ENCODE peak calls at places on chromosomes 2 and 18, in six cellular contexts. One of them, this sample, is unnamed.

GRCh38 chr2:217413193-217413592 is 553.3 kb upstream of the TNP1 start:
- DNase-seq in right lobe of liver: no peak
- DNase-seq in IMR-90: no peak
- DNase-seq in heart left ventricle: no peak
- DNase-seq in uterus: peak; percentile 45
- DNase-seq in thyroid gland: no peak
- DNase-seq in this sample: no peak

GRCh38 chr2:41621578-41621977 is 426.2 kb upstream of the PKDCC start:
- DNase-seq in thyroid gland: no peak
- DNase-seq in right lobe of liver: no peak
- DNase-seq in uterus: no peak
- DNase-seq in heart left ventricle: no peak
- DNase-seq in IMR-90: no peak
- DNase-seq in this sample: no peak

GRCh38 chr18:23114171-23114881 is 21.0 kb upstream of the CABLES1 start:
- DNase-seq in right lobe of liver: no peak
- DNase-seq in thyroid gland: no peak
- DNase-seq in IMR-90: peak; percentile 30
- DNase-seq in heart left ventricle: no peak
- DNase-seq in uterus: no peak
- DNase-seq in this sample: no peak

GRCh38 chr2:168798076-168798887 is 4.2 kb upstream of the NOSTRIN start:
- DNase-seq in uterus: no peak
- DNase-seq in IMR-90: no peak
- DNase-seq in right lobe of liver: peak; percentile 34
- DNase-seq in thyroid gland: no peak
- DNase-seq in heart left ventricle: peak; percentile 34
- DNase-seq in this sample: no peak

GRCh38 chr2:241788572-241788971 is 11.9 kb downstream of the GAL3ST2 start:
- DNase-seq in thyroid gland: no peak
- DNase-seq in heart left ventricle: no peak
- DNase-seq in uterus: no peak
- DNase-seq in right lobe of liver: no peak
- DNase-seq in IMR-90: no peak
- DNase-seq in this sample: no peak

GRCh38 chr18:63240541-63241316 is 78.8 kb downstream of the BCL2 start:
- DNase-seq in thyroid gland: no peak
- DNase-seq in heart left ventricle: no peak
- DNase-seq in right lobe of liver: no peak
- DNase-seq in uterus: no peak
- DNase-seq in IMR-90: no peak
- DNase-seq in this sample: no peak

GRCh38 chr2:127704641-127705243 is 3.4 kb downstream of the SFT2D3 start:
- DNase-seq in IMR-90: no peak
- DNase-seq in heart left ventricle: no peak
- DNase-seq in uterus: peak; percentile 45
- DNase-seq in right lobe of liver: peak; percentile 55
- DNase-seq in thyroid gland: no peak
- DNase-seq in this sample: no peak

GRCh38 chr2:238558456-238559099 is 131.9 kb downstream of the ASB1 start:
- DNase-seq in uterus: no peak
- DNase-seq in right lobe of liver: no peak
- DNase-seq in heart left ventricle: no peak
- DNase-seq in IMR-90: no peak
- DNase-seq in thyroid gland: peak; percentile 84
- DNase-seq in this sample: no peak

GRCh38 chr2:197799072-197799471 is 5.3 kb upstream of the PLCL1 start:
- DNase-seq in right lobe of liver: no peak
- DNase-seq in uterus: no peak
- DNase-seq in IMR-90: no peak
- DNase-seq in thyroid gland: no peak
- DNase-seq in heart left ventricle: no peak
- DNase-seq in this sample: no peak

GRCh38 chr2:190947711-190948251 is 66.2 kb downstream of the STAT1 start:
- DNase-seq in heart left ventricle: no peak
- DNase-seq in thyroid gland: peak; percentile 27
- DNase-seq in IMR-90: peak; percentile 81
- DNase-seq in uterus: no peak
- DNase-seq in right lobe of liver: no peak
- DNase-seq in this sample: no peak

GRCh38 chr18:58611471-58612131 is 17.3 kb downstream of the ALPK2 start:
- DNase-seq in heart left ventricle: no peak
- DNase-seq in right lobe of liver: no peak
- DNase-seq in thyroid gland: no peak
- DNase-seq in IMR-90: no peak
- DNase-seq in uterus: no peak
- DNase-seq in this sample: no peak

GRCh38 chr2:196926562-196927317 is at the start of gene PGAP1:
- DNase-seq in thyroid gland: peak; percentile 91
- DNase-seq in heart left ventricle: peak; percentile 90
- DNase-seq in IMR-90: peak; percentile 88
- DNase-seq in uterus: peak; percentile 92
- DNase-seq in right lobe of liver: peak; percentile 93
- DNase-seq in this sample: peak; percentile 88

GRCh38 chr2:73203055-73203681 is 794 bp downstream of the NOTO start:
- DNase-seq in uterus: no peak
- DNase-seq in right lobe of liver: no peak
- DNase-seq in thyroid gland: peak; percentile 70
- DNase-seq in heart left ventricle: no peak
- DNase-seq in IMR-90: no peak
- DNase-seq in this sample: no peak

GRCh38 chr2:239178954-239179353 is 221.9 kb downstream of the HDAC4 start:
- DNase-seq in uterus: no peak
- DNase-seq in right lobe of liver: no peak
- DNase-seq in IMR-90: no peak
- DNase-seq in heart left ventricle: no peak
- DNase-seq in thyroid gland: no peak
- DNase-seq in this sample: no peak

GRCh38 chr2:46812381-46813024 is 103.1 kb downstream of the MCFD2 start:
- DNase-seq in IMR-90: peak; percentile 96
- DNase-seq in thyroid gland: peak; percentile 29
- DNase-seq in heart left ventricle: peak; percentile 73
- DNase-seq in right lobe of liver: no peak
- DNase-seq in uterus: peak; percentile 87
- DNase-seq in this sample: peak; percentile 39

GRCh38 chr2:54907663-54908062 is 142.6 kb downstream of the RTN4 start:
- DNase-seq in IMR-90: no peak
- DNase-seq in right lobe of liver: no peak
- DNase-seq in heart left ventricle: no peak
- DNase-seq in uterus: no peak
- DNase-seq in thyroid gland: no peak
- DNase-seq in this sample: no peak

GRCh38 chr18:33440011-33440383 is 524 bp downstream of the CCDC178 start:
- DNase-seq in thyroid gland: peak; percentile 58
- DNase-seq in uterus: peak; percentile 18
- DNase-seq in IMR-90: peak; percentile 60
- DNase-seq in right lobe of liver: peak; percentile 45
- DNase-seq in heart left ventricle: peak; percentile 12
- DNase-seq in this sample: peak; percentile 54

GRCh38 chr18:33212363-33212762 is 228.2 kb downstream of the CCDC178 start:
- DNase-seq in heart left ventricle: no peak
- DNase-seq in uterus: no peak
- DNase-seq in right lobe of liver: no peak
- DNase-seq in thyroid gland: no peak
- DNase-seq in IMR-90: no peak
- DNase-seq in this sample: no peak

GRCh38 chr2:109527846-109528705 is 85.7 kb downstream of the SEPTIN10 start:
- DNase-seq in IMR-90: no peak
- DNase-seq in uterus: peak; percentile 10
- DNase-seq in thyroid gland: no peak
- DNase-seq in heart left ventricle: no peak
- DNase-seq in right lobe of liver: no peak
- DNase-seq in this sample: no peak

GRCh38 chr18:79518683-79519128 is 123.0 kb downstream of the NFATC1 start:
- DNase-seq in IMR-90: no peak
- DNase-seq in right lobe of liver: no peak
- DNase-seq in heart left ventricle: no peak
- DNase-seq in uterus: no peak
- DNase-seq in thyroid gland: no peak
- DNase-seq in this sample: peak; percentile 9

GRCh38 chr2:201821080-201821479 is 14.7 kb downstream of the CDK15 start:
- DNase-seq in thyroid gland: no peak
- DNase-seq in IMR-90: no peak
- DNase-seq in heart left ventricle: no peak
- DNase-seq in uterus: no peak
- DNase-seq in right lobe of liver: no peak
- DNase-seq in this sample: no peak

GRCh38 chr2:144162652-144163051 is 357.3 kb downstream of the ZEB2 start:
- DNase-seq in IMR-90: no peak
- DNase-seq in uterus: no peak
- DNase-seq in heart left ventricle: no peak
- DNase-seq in right lobe of liver: no peak
- DNase-seq in thyroid gland: peak; percentile 59
- DNase-seq in this sample: peak; percentile 40

GRCh38 chr2:145800201-145801091 is 1280.5 kb upstream of the ZEB2 start:
- DNase-seq in uterus: no peak
- DNase-seq in IMR-90: no peak
- DNase-seq in right lobe of liver: no peak
- DNase-seq in thyroid gland: no peak
- DNase-seq in heart left ventricle: no peak
- DNase-seq in this sample: no peak

GRCh38 chr2:29115797-29116781 is 874 bp downstream of the CLIP4 start:
- DNase-seq in right lobe of liver: peak; percentile 79
- DNase-seq in uterus: peak; percentile 65
- DNase-seq in thyroid gland: peak; percentile 77
- DNase-seq in heart left ventricle: peak; percentile 25
- DNase-seq in IMR-90: peak; percentile 85
- DNase-seq in this sample: peak; percentile 78

GRCh38 chr2:50785781-50786180 is 246.2 kb downstream of the NRXN1 start:
- DNase-seq in heart left ventricle: no peak
- DNase-seq in uterus: no peak
- DNase-seq in right lobe of liver: no peak
- DNase-seq in IMR-90: no peak
- DNase-seq in thyroid gland: no peak
- DNase-seq in this sample: no peak

GRCh38 chr2:219289537-219290361 is 10.6 kb downstream of the DNAJB2 start:
- DNase-seq in right lobe of liver: no peak
- DNase-seq in thyroid gland: peak; percentile 81
- DNase-seq in heart left ventricle: peak; percentile 70
- DNase-seq in IMR-90: peak; percentile 95
- DNase-seq in uterus: peak; percentile 96
- DNase-seq in this sample: peak; percentile 87

GRCh38 chr2:70247364-70248144 is 874 bp downstream of the TIA1 start:
- DNase-seq in IMR-90: peak; percentile 19
- DNase-seq in right lobe of liver: no peak
- DNase-seq in uterus: no peak
- DNase-seq in heart left ventricle: no peak
- DNase-seq in thyroid gland: no peak
- DNase-seq in this sample: no peak

GRCh38 chr2:70948350-70949003 is 12.8 kb downstream of the ATP6V1B1 start:
- DNase-seq in thyroid gland: peak; percentile 72
- DNase-seq in uterus: peak; percentile 79
- DNase-seq in right lobe of liver: peak; percentile 82
- DNase-seq in IMR-90: peak; percentile 71
- DNase-seq in heart left ventricle: peak; percentile 76
- DNase-seq in this sample: peak; percentile 89

GRCh38 chr2:135876066-135876711 is at the start of gene MCM6:
- DNase-seq in thyroid gland: peak; percentile 96
- DNase-seq in IMR-90: peak; percentile 99
- DNase-seq in right lobe of liver: peak; percentile 97
- DNase-seq in uterus: peak; percentile 98
- DNase-seq in heart left ventricle: peak; percentile 98
- DNase-seq in this sample: peak; percentile 99
- TF ChIP-seq POLR2A in thyroid gland: no peak
- TF ChIP-seq POLR2A in IMR-90: no peak
- TF ChIP-seq POLR2A in right lobe of liver: peak; percentile 46
- TF ChIP-seq POLR2A in uterus: peak; percentile 64
- TF ChIP-seq POLR2A in heart left ventricle: no peak
- TF ChIP-seq POLR2A in this sample: no peak

GRCh38 chr2:220510668-220511067 is 883.2 kb downstream of the SLC4A3 start:
- DNase-seq in heart left ventricle: no peak
- DNase-seq in right lobe of liver: no peak
- DNase-seq in uterus: no peak
- DNase-seq in IMR-90: peak; percentile 56
- DNase-seq in thyroid gland: no peak
- DNase-seq in this sample: no peak

GRCh38 chr2:220513573-220514288 is 886.3 kb downstream of the SLC4A3 start:
- DNase-seq in thyroid gland: no peak
- DNase-seq in IMR-90: peak; percentile 20
- DNase-seq in right lobe of liver: no peak
- DNase-seq in heart left ventricle: no peak
- DNase-seq in uterus: no peak
- DNase-seq in this sample: no peak

GRCh38 chr2:220506466-220506865 is 879.0 kb downstream of the SLC4A3 start:
- DNase-seq in heart left ventricle: no peak
- DNase-seq in right lobe of liver: no peak
- DNase-seq in uterus: no peak
- DNase-seq in thyroid gland: no peak
- DNase-seq in IMR-90: no peak
- DNase-seq in this sample: no peak

GRCh38 chr2:220512419-220512818 is 885.0 kb downstream of the SLC4A3 start:
- DNase-seq in heart left ventricle: no peak
- DNase-seq in thyroid gland: no peak
- DNase-seq in right lobe of liver: no peak
- DNase-seq in IMR-90: peak; percentile 79
- DNase-seq in uterus: no peak
- DNase-seq in this sample: no peak

GRCh38 chr2:220509921-220510320 is 882.5 kb downstream of the SLC4A3 start:
- DNase-seq in IMR-90: no peak
- DNase-seq in heart left ventricle: no peak
- DNase-seq in thyroid gland: no peak
- DNase-seq in right lobe of liver: no peak
- DNase-seq in uterus: no peak
- DNase-seq in this sample: no peak
- H3K4me1 ChIP-seq in IMR-90: peaks cover 29% of the 10 kb centered on the region
- H3K4me1 ChIP-seq in heart left ventricle: no peaks in the 10 kb centered on the region
- H3K4me1 ChIP-seq in thyroid gland: peaks cover 5% of the 10 kb centered on the region
- H3K4me1 ChIP-seq in right lobe of liver: no peaks in the 10 kb centered on the region
- H3K4me1 ChIP-seq in uterus: no peaks in the 10 kb centered on the region
- H3K4me1 ChIP-seq in this sample: no peaks in the 10 kb centered on the region

GRCh38 chr2:84687498-84688149 is 171.3 kb downstream of the DNAH6 start:
- DNase-seq in heart left ventricle: no peak
- DNase-seq in uterus: no peak
- DNase-seq in right lobe of liver: no peak
- DNase-seq in thyroid gland: no peak
- DNase-seq in IMR-90: no peak
- DNase-seq in this sample: no peak
- TF ChIP-seq POLR2A in heart left ventricle: no peak
- TF ChIP-seq POLR2A in uterus: no peak
- TF ChIP-seq POLR2A in right lobe of liver: no peak
- TF ChIP-seq POLR2A in thyroid gland: no peak
- TF ChIP-seq POLR2A in IMR-90: no peak
- TF ChIP-seq POLR2A in this sample: no peak

DNA sequence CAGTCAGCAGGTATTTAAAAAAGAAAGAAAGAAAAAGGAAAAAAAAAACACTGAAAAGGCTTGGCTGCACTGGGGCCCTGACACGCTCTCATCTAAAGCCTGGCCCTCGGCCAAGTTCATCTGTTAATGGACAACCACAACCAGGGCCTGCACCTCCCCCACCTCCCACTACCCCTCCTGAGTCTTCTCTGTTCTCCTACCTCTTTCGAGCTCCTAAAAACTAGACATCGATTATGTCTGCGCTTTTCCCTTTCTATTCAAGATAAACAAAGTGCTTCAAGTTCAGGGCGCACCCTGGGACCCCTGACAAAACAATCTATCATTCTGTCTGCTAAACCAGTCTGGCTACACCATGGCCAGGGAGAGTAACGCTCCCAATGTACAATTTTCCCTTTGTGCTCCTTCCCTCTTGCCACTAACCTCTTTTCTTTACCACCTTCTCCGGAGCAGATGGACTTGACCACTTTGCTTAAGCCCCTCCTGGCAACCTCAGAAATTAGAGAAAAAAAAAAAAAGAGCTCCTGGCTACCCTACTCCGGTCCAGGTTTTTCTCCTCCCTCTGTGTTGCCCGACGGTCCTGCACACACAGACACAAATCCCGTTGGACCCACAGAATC is 22.7 kb downstream of the BCL11A start:
- DNase-seq in heart left ventricle: peak; percentile 56
- DNase-seq in thyroid gland: peak; percentile 83
- DNase-seq in uterus: peak; percentile 36
- DNase-seq in right lobe of liver: peak; percentile 85
- DNase-seq in IMR-90: no peak
- DNase-seq in this sample: peak; percentile 49
- H3K4me1 ChIP-seq in heart left ventricle: peaks cover 32% of the 10 kb centered on the region
- H3K4me1 ChIP-seq in thyroid gland: no peaks in the 10 kb centered on the region
- H3K4me1 ChIP-seq in uterus: no peaks in the 10 kb centered on the region
- H3K4me1 ChIP-seq in right lobe of liver: no peaks in the 10 kb centered on the region
- H3K4me1 ChIP-seq in IMR-90: peaks cover 4% of the 10 kb centered on the region
- H3K4me1 ChIP-seq in this sample: no peaks in the 10 kb centered on the region